ENCODE peak calls at places on chromosomes 16 and 17, in seven cellular contexts. Z, A, U, E, H, Q and L are unnamed samples.

GRCh38 chr17:63545302-63545928 is 4.9 kb upstream of the DCAF7 start:
- DNase-seq in Z (no peak), U (no peak), E (no peak), Q (no peak), A (no peak), H (no peak), L (no peak)

GRCh38 chr17:41625602-41626001 is 1.2 kb upstream of the KRT17 start:
- DNase-seq in H (no peak), Z (peak), E (no peak), Q (no peak), A (no peak), U (no peak), L (no peak)

GRCh38 chr17:7988750-7989178 is 13.7 kb upstream of the GUCY2D start:
- DNase-seq in A (no peak), U (peak), H (peak), Q (no peak), Z (peak), E (peak), L (peak)

GRCh38 chr16:88964636-88965035 is 12.4 kb downstream of the CBFA2T3 start:
- DNase-seq in Q (no peak), U (no peak), H (no peak), Z (no peak), A (no peak), E (no peak), L (no peak)

GRCh38 chr17:64063088-64063487 is 42.7 kb upstream of the ICAM2 start:
- DNase-seq in U (no peak), E (no peak), H (no peak), Q (no peak), A (no peak), Z (no peak), L (no peak)

GRCh38 chr17:556431-556995 is 158.1 kb downstream of the VPS53 start:
- DNase-seq in U (no peak), Z (no peak), A (no peak), E (peak), Q (no peak), H (no peak), L (no peak)

GRCh38 chr16:70681382-70682238 is 4.2 kb downstream of the MTSS2 start:
- DNase-seq in Q (no peak), U (no peak), A (peak), Z (peak), E (no peak), H (no peak), L (peak)

GRCh38 chr17:64028874-64029464 is 8.5 kb upstream of the ICAM2 start:
- DNase-seq in H (peak), E (peak), Z (peak), A (peak), Q (peak), U (peak), L (peak)

GRCh38 chr17:76314392-76315227 is 6.5 kb upstream of the QRICH2 start:
- DNase-seq in Q (no peak), U (no peak), E (peak), H (no peak), Z (no peak), A (no peak), L (no peak)

GRCh38 chr17:47622179-47622549 is 27.6 kb upstream of the KPNB1 start:
- DNase-seq in U (no peak), Q (no peak), H (no peak), A (no peak), E (no peak), Z (no peak), L (no peak)

GRCh38 chr16:828891-829290 is 28.4 kb upstream of the GNG13 start:
- DNase-seq in A (peak), E (no peak), U (no peak), Q (no peak), H (no peak), Z (no peak), L (no peak)

GRCh38 chr16:66438536-66438935 is 11.4 kb downstream of the BEAN1 start:
- DNase-seq in U (no peak), H (no peak), Q (no peak), E (no peak), A (no peak), Z (no peak), L (no peak)
- TF ChIP-seq CTCF in U (no peak), H (no peak), Q (no peak), E (no peak), A (no peak), Z (no peak), L (no peak)

GRCh38 chr17:81519284-81520020 is 6.9 kb upstream of the ACTG1 start:
- DNase-seq in U (peak), Z (peak), H (peak), Q (peak), A (peak), E (no peak), L (no peak)
- TF ChIP-seq CTCF in U (peak), Z (peak), H (peak), Q (peak), A (peak), E (no peak), L (peak)

DNA sequence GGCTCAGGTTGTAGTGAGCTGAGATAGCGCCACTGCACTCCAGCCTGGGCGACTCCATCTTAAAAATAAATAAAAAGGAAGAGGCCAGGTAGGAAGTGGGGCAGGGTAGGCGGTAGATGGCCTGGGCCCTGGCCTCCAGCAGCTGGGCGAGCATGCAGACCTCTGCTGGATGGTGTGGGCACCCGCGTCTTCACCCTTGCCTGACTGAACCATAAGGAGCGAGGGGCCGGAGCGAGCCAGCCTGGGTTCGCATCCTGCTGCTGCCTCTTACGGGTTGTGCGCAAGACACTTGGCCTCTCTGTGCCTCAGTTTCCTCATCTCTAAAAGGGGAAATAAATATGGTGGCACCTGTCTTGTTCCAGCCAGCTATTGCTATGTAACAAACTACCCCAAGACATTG is 146.1 kb upstream of the GSE1 start:
- DNase-seq in Z (no peak), E (no peak), U (no peak), H (no peak), A (no peak), Q (no peak), L (no peak)
- TF ChIP-seq CTCF in Z (no peak), E (no peak), U (no peak), H (no peak), A (no peak), Q (no peak), L (no peak)

GRCh38 chr17:6279659-6280058 is 155.3 kb downstream of the AIPL1 start:
- DNase-seq in Z (peak), Q (no peak), U (peak), A (no peak), H (no peak), E (no peak), L (no peak)
- TF ChIP-seq CTCF in Z (peak), Q (no peak), U (peak), A (no peak), H (no peak), E (no peak), L (peak)

GRCh38 chr17:58250344-58251011 is 12.1 kb downstream of the LPO start:
- DNase-seq in U (no peak), E (no peak), Z (no peak), H (no peak), A (no peak), Q (no peak), L (no peak)

GRCh38 chr17:58253082-58253481 is 14.7 kb downstream of the LPO start:
- DNase-seq in Z (no peak), U (no peak), E (no peak), H (no peak), Q (no peak), A (no peak), L (no peak)

GRCh38 chr17:58249270-58250133 is 11.1 kb downstream of the LPO start:
- DNase-seq in H (peak), Q (peak), E (peak), U (peak), Z (peak), A (peak), L (peak)

GRCh38 chr17:58252141-58252540 is 13.8 kb downstream of the LPO start:
- DNase-seq in U (no peak), A (no peak), Z (no peak), E (no peak), Q (no peak), H (no peak), L (no peak)

DNA sequence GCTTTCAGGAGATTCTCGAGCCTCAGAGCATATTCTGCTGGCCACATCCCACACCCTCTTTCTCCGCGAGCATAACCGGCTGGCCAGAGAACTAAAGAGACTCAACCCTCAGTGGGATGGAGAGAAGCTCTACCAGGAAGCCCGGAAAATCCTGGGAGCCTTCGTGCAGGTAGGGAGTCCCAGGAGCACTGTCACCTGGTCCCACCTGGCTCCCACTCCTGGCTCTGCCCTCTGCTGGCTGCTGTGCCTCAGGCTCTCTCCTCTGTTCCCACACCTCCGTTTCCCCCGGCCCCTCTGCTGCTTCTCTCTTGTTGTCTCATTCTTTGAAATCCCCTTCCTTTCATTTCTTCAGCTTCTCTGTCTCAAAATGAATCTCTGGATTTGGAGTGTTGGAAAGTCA is 16.4 kb downstream of the LPO start:
- DNase-seq in Q (no peak), A (no peak), E (no peak), U (no peak), Z (no peak), H (no peak), L (no peak)
- TF ChIP-seq CTCF in Q (no peak), A (no peak), E (no peak), U (no peak), Z (peak), H (no peak), L (no peak)

DNA sequence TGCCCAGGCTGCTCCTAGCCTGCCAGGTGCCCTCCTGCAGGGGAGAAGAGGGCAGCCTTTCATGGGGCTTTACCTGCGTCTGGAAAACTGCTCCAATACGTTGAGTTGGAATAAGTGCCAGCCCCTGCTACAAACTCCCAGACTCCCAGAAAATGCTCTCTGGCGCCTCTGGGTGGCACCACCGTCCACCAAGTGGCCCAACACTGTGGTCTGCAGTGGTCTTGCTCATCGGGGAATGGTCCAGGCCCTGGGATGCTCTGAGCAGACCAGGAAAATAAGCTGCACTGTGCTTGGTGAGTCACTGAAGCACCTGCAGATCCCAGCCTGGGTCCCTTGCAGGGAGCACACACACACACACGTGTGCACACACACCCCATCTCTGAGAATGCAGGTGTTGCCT is 20.8 kb downstream of the CDIP1 start:
- DNase-seq in A (no peak), U (no peak), H (no peak), E (peak), Q (no peak), Z (peak), L (peak)
- TF ChIP-seq CTCF in A (peak), U (peak), H (no peak), E (peak), Q (no peak), Z (peak), L (peak)

GRCh38 chr17:1765576-1765975 is 3.7 kb downstream of the SERPINF1 start:
- DNase-seq in Q (no peak), A (no peak), H (no peak), U (no peak), Z (no peak), E (no peak), L (no peak)

GRCh38 chr17:1766382-1767135 is 4.7 kb downstream of the SERPINF1 start:
- DNase-seq in A (no peak), E (no peak), U (no peak), Q (no peak), H (no peak), Z (peak), L (no peak)

GRCh38 chr17:1764274-1764673 is 2.4 kb downstream of the SERPINF1 start:
- DNase-seq in U (peak), H (peak), A (no peak), Z (peak), E (peak), Q (peak), L (no peak)

GRCh38 chr17:1769826-1770477 is 8.1 kb downstream of the SERPINF1 start:
- DNase-seq in E (no peak), A (no peak), Q (no peak), U (no peak), H (no peak), Z (peak), L (no peak)

GRCh38 chr17:1767358-1767757 is 5.5 kb downstream of the SERPINF1 start:
- DNase-seq in Z (no peak), E (no peak), Q (no peak), H (no peak), A (no peak), U (no peak), L (no peak)
- TF ChIP-seq CTCF in Z (no peak), E (no peak), Q (no peak), H (no peak), A (no peak), U (no peak), L (peak)

GRCh38 chr17:73247728-73248127 is 14.0 kb downstream of the CPSF4L start:
- DNase-seq in Z (peak), U (no peak), A (no peak), Q (no peak), H (no peak), E (peak), L (no peak)
- TF ChIP-seq CTCF in Z (peak), U (no peak), A (no peak), Q (no peak), H (no peak), E (peak), L (no peak)